ENCODE peak calls at places on chromosome 5, in four cellular contexts. X, H, Y and M are unnamed samples.

GRCh38 chr5:170622933-170623332 is 119.1 kb downstream of the KCNIP1 start:
- DNase-seq in Y (no peak), H (no peak), X (no peak), M (no peak)

GRCh38 chr5:180135128-180135955 is 63.8 kb upstream of the RNF130 start:
- DNase-seq in Y (no peak), X (no peak), H (peak), M (peak)

GRCh38 chr5:111512026-111512405 is 319 bp downstream of the STARD4 start:
- DNase-seq in Y (peak), X (no peak), H (no peak), M (no peak)

GRCh38 chr5:45695011-45695667 is 1.0 kb downstream of the HCN1 start:
- DNase-seq in H (no peak), Y (peak), X (no peak), M (peak)

GRCh38 chr5:23840083-23840482 is 332.7 kb downstream of the PRDM9 start:
- DNase-seq in H (no peak), X (no peak), Y (no peak), M (no peak)

GRCh38 chr5:154514331-154514730 is 36.3 kb upstream of the HAND1 start:
- DNase-seq in H (no peak), Y (no peak), X (no peak), M (no peak)

GRCh38 chr5:88883059-88883565 is at the start of gene MEF2C:
- DNase-seq in Y (peak), H (peak), X (peak), M (peak)

GRCh38 chr5:154465169-154465568 is 12.9 kb downstream of the HAND1 start:
- DNase-seq in H (no peak), X (no peak), Y (no peak), M (no peak)

GRCh38 chr5:75831561-75831960 is 114.3 kb upstream of the POC5 start:
- DNase-seq in Y (no peak), H (no peak), X (no peak), M (no peak)

GRCh38 chr5:80959768-80960442 is at the start of gene RASGRF2:
- DNase-seq in Y (peak), X (peak), H (no peak), M (no peak)

GRCh38 chr5:36948041-36948440 is 71.5 kb downstream of the NIPBL start:
- DNase-seq in X (no peak), Y (no peak), H (no peak), M (no peak)

GRCh38 chr5:156819967-156820581 is 30.0 kb upstream of the PPP1R2B start:
- DNase-seq in X (no peak), H (no peak), Y (no peak), M (no peak)

GRCh38 chr5:28014779-28015178 is 976.4 kb upstream of the CDH9 start:
- DNase-seq in X (no peak), H (no peak), Y (no peak), M (no peak)

GRCh38 chr5:155987261-155987810 is 339.6 kb upstream of the SGCD start:
- DNase-seq in Y (no peak), X (no peak), H (no peak), M (no peak)

GRCh38 chr5:90162324-90162723 is 247.2 kb downstream of the CETN3 start:
- DNase-seq in X (no peak), H (no peak), Y (no peak), M (no peak)

GRCh38 chr5:90158131-90158530 is 251.4 kb downstream of the CETN3 start:
- DNase-seq in Y (no peak), H (no peak), X (no peak), M (no peak)

GRCh38 chr5:90166816-90167215 is 242.7 kb downstream of the CETN3 start:
- DNase-seq in H (no peak), X (no peak), Y (no peak), M (no peak)

DNA sequence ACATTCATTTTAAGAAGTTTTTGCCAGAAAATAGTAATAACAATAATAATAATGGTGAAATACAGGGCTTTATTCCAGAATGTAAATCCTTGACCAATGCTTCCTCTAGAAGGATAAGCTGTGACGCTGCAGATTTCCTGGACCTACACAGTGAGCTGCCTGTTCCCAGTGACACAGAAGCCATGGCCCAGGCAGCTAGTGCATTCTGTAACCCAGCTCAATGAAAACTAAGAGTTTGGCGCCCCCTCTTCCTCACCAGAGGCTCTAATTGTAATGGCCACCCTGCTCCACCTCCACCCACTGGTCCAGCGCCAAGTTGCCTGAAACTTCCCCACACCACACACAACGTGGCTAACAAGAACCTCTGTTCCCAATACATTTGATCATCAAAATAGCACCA is 248.2 kb downstream of the CETN3 start:
- DNase-seq in Y (peak), X (no peak), H (no peak), M (no peak)
- TF ChIP-seq CTCF in Y (peak), X (no peak), H (no peak), M (peak)

GRCh38 chr5:73218552-73219171 is 45.7 kb downstream of the TMEM174 start:
- DNase-seq in Y (no peak), H (no peak), X (no peak), M (no peak)
- TF ChIP-seq CTCF in Y (peak), H (no peak), X (no peak), M (peak)

DNA sequence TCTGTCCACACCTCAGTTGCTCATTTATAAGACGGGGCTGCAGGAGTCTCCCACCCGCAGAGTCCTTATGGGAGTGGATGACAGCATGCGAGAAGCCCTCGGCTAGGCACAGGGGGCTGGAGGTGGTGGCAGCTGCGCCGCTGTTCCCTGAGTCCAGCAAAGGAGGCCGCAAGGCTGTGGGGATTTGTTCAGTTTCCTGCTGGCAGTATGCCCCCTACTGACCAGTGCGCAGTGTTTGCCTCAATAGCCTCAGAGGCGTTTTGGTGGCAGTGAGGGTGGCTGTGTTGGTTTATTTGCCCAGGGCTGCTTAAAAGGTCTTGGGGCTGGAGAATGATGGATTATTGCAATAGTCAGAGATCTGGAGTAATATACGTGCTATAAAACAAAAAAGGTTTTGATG is 176.3 kb upstream of the OTULINL start:
- DNase-seq in H (no peak), Y (no peak), X (no peak), M (no peak)
- TF ChIP-seq CTCF in H (no peak), Y (peak), X (no peak), M (peak)

GRCh38 chr5:136192526-136193395 is at the start of gene SMIM32:
- DNase-seq in X (no peak), Y (peak), H (no peak), M (no peak)

GRCh38 chr5:136191304-136192014 is 1.5 kb downstream of the SMIM32 start:
- DNase-seq in X (no peak), H (no peak), Y (peak), M (no peak)

GRCh38 chr5:136192015-136192525 is 892 bp downstream of the SMIM32 start:
- DNase-seq in H (peak), Y (no peak), X (no peak), M (no peak)

GRCh38 chr5:136194611-136195010 is 1.6 kb upstream of the SMIM32 start:
- DNase-seq in H (no peak), Y (no peak), X (no peak), M (no peak)

GRCh38 chr5:136193396-136193935 is 504 bp upstream of the SMIM32 start:
- DNase-seq in Y (no peak), H (no peak), X (no peak), M (no peak)
- TF ChIP-seq CTCF in Y (no peak), H (no peak), X (no peak), M (no peak)